ENCODE peak calls at places on chromosomes 7 and 10, in seven cellular contexts. H is AG04449, O is GM10248, Y is HFF-Myc, P is PC-9, F is heart left ventricle, T is adrenal gland. E is an unnamed sample.

GRCh38 chr10:132967540-132967939 is 25.2 kb upstream of the CFAP46 start:
- DNase-seq in F (no peak), O (no peak), Y (no peak), T (peak; percentile 19), P (no peak), H (no peak), E (no peak)

GRCh38 chr7:33986456-33986855 is 81.1 kb downstream of the BMPER start:
- DNase-seq in T (no peak), H (no peak), Y (no peak), F (no peak), O (no peak), P (no peak), E (no peak)

GRCh38 chr10:79192677-79193003 is 123.9 kb downstream of the ZMIZ1 start:
- DNase-seq in Y (no peak), H (no peak), T (peak; percentile 64), F (no peak), O (no peak), P (peak; percentile 82), E (peak; percentile 59)

GRCh38 chr10:47158116-47159071 is 141.6 kb upstream of the GDF10 start:
- DNase-seq in Y (no peak), H (no peak), P (no peak), O (no peak), T (no peak), F (no peak), E (no peak)

GRCh38 chr10:71191459-71192113 is 20.8 kb upstream of the UNC5B start:
- DNase-seq in Y (no peak), F (no peak), H (no peak), P (no peak), T (peak; percentile 28), O (no peak), E (no peak)

GRCh38 chr7:17848516-17848915 is 91.8 kb downstream of the SNX13 start:
- DNase-seq in Y (no peak), P (no peak), F (no peak), O (no peak), H (no peak), T (no peak), E (no peak)

GRCh38 chr7:135801045-135801693 is 52.6 kb upstream of the FAM180A start:
- DNase-seq in T (no peak), H (peak; percentile 5), F (no peak), Y (peak; percentile 42), O (peak; percentile 74), P (peak; percentile 31), E (peak; percentile 71)

GRCh38 chr10:99346247-99346646 is 17.1 kb downstream of the CNNM1 start:
- DNase-seq in O (no peak), H (no peak), Y (peak; percentile 79), P (no peak), F (no peak), T (no peak), E (peak; percentile 20)

GRCh38 chr7:22397981-22398380 is 41.0 kb upstream of the RAPGEF5 start:
- DNase-seq in O (no peak), Y (no peak), T (no peak), H (no peak), F (no peak), P (no peak), E (peak; percentile 11)

GRCh38 chr10:26755443-26755903 is 58.0 kb downstream of the PDSS1 start:
- DNase-seq in Y (peak; percentile 11), T (no peak), F (no peak), P (no peak), H (no peak), O (peak; percentile 52), E (peak; percentile 65)

GRCh38 chr10:50395279-50395678 is 144.0 kb upstream of the ASAH2 start:
- DNase-seq in O (no peak), H (no peak), Y (no peak), F (no peak), P (no peak), T (no peak), E (peak; percentile 96)

GRCh38 chr7:27156508-27156898 is at the start of gene HOXA7:
- DNase-seq in F (no peak), O (no peak), Y (no peak), H (no peak), T (peak; percentile 90), P (no peak), E (no peak)

DNA sequence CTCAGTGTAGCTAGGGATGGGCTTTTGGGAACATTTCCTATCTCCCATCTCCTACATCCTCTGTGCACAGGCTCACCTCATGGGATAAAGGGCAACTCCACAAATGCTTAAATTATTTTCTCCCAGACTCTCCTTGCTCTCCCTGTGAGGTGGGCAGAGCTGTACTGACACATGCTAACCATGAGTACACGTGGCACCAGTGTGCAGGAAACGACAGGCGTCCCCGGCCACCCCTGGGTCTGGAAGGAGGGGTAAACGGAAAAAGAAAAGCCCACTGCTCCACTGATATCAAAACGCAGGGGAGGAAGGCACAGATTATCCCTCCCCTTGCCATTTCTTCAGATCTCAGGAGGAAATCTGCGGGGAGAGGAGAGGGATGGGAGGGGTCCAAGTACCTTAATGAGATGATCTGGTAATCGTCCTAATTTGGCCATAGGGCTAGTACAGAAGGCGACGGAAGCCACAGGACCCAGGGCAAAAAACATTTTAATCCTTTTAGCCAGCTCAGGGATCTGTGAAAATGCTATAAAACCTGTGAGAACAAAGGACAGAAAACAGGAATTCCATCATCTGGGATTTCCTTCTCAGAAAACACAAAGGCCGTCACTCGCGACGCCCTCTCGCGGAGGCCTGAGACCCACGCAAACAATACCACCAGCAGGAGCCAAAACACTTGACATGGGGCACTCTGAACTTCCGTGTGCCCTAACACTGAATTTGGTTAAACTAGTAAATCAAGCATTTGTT is 17.8 kb upstream of the CH25H start:
- DNase-seq in F (peak; percentile 65), Y (no peak), T (no peak), O (no peak), P (no peak), H (no peak), E (no peak)
- TF ChIP-seq CTCF in F (peak; percentile 51), Y (peak; percentile 21), T (peak; percentile 17), O (peak; percentile 24), P (no peak), H (no peak), E (no peak)

GRCh38 chr10:127577376-127577775 is 28.3 kb downstream of the NPS start:
- DNase-seq in F (no peak), O (no peak), T (no peak), Y (no peak), H (peak; percentile 1), P (no peak), E (no peak)
- TF ChIP-seq CTCF in F (peak; percentile 34), O (no peak), T (peak; percentile 27), Y (no peak), H (no peak), P (peak; percentile 31), E (peak; percentile 21)

DNA sequence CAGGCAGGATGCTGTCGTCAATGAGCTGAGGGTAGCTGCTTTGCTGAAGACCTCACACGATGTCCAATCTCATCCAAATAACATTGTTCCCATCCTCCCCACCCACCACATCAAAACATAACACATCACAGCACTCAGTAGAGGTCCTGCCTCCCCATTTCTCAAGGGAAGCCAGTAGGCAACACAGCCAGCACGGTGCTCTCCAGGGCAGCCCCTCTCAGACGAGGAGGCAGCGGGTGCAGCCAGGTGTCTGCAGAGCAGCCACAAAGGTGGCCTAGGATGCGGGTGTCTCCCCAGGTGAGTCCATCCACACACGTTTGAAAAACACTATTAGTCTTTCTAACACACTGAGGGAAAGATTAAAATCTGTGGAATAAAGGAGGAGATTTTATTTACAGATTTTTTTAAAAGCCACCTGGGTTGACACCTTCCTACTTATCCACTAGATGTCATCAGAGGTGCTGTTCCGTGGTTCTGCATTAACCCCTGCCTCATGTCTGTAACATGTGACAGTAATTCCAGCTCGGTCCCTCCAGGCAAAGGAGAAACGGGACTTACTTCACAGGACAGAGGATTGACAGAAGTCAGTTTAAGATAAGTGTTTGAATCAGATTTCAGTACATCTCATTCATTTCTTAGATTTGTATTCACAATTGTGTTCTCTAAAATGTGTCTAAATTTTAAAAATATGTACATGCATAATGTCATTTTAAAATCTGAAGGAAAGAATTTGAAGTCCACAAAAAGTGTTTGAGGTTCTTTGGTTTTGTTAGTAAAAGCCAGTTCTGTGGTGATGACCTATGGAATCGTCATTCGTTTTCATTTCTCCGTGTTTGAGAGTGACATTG is 68.0 kb downstream of the LANCL2 start:
- DNase-seq in P (peak; percentile 47), F (no peak), H (no peak), Y (no peak), T (no peak), O (peak; percentile 71), E (peak; percentile 55)
- TF ChIP-seq CTCF in P (peak; percentile 93), F (peak; percentile 52), H (peak; percentile 39), Y (peak; percentile 49), T (peak; percentile 43), O (peak; percentile 53), E (peak; percentile 52)

GRCh38 chr10:22259280-22259679 is 41.5 kb upstream of the EBLN1 start:
- DNase-seq in P (no peak), H (no peak), O (peak; percentile 24), F (no peak), Y (no peak), T (no peak), E (no peak)
- TF ChIP-seq CTCF in P (no peak), H (no peak), O (peak; percentile 35), F (no peak), Y (no peak), T (no peak), E (no peak)

GRCh38 chr7:66181845-66182244 is 23.3 kb upstream of the TPST1 start:
- DNase-seq in F (no peak), O (no peak), P (no peak), Y (no peak), H (no peak), T (no peak), E (no peak)
- TF ChIP-seq CTCF in F (no peak), O (no peak), P (no peak), Y (no peak), H (no peak), T (no peak), E (no peak)

GRCh38 chr7:68550635-68551034 is 1047.6 kb upstream of the AUTS2 start:
- DNase-seq in H (no peak), T (no peak), P (no peak), Y (no peak), O (no peak), F (no peak), E (no peak)

GRCh38 chr7:68550027-68550426 is 1048.2 kb upstream of the AUTS2 start:
- DNase-seq in P (no peak), T (no peak), O (no peak), H (no peak), F (no peak), Y (no peak), E (no peak)

GRCh38 chr7:68547794-68548193 is 1050.5 kb upstream of the AUTS2 start:
- DNase-seq in P (no peak), F (no peak), Y (no peak), T (no peak), H (no peak), O (no peak), E (no peak)

GRCh38 chr7:68544851-68545250 is 1053.4 kb upstream of the AUTS2 start:
- DNase-seq in O (no peak), T (no peak), H (no peak), P (no peak), F (no peak), Y (no peak), E (no peak)

DNA sequence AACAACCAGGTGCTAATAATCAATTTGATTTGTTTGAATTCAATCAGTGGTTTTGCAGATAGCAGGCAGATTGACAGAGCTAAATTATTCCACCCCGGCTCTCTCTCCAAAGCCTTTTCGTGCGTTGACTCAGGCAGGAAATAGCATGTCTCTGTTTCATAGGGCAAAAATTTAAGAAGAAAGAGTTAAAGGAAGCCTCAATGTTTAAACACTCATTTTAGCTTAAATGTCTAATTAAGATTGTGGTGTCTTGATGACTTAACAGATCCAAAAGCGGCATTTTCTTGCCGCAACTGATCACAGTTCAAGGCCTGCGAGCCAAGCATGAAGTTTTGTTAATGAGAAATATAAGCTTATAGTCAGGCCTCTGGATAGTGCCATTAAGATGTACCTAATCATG is 1051.1 kb upstream of the AUTS2 start:
- DNase-seq in P (no peak), F (no peak), O (no peak), T (no peak), H (peak; percentile 36), Y (no peak), E (no peak)
- TF ChIP-seq CTCF in P (no peak), F (no peak), O (no peak), T (no peak), H (no peak), Y (no peak), E (no peak)

E was measured in MCF 10A.